ENCODE peak calls at places on chromosomes 5 and 9, in eight cellular contexts. G is M059J; X is IMR-90; Q is heart right ventricle; B is stimulated activated CD4-positive, alpha-beta T cell treated with anti-CD3 and anti-CD28 coated beads, Interleukin-4, amount 100 ng/mL, for 48 hours; Y is right atrium auricular region; C is NCI-H1105 treated with DMSO at 0.1 percent for 48 hours; P is NCI-H1436. V is an unnamed sample.

GRCh38 chr5:148730272-148730954 is 76.1 kb upstream of the HTR4 start:
- DNase-seq in Y (no peak), X (peak), C (no peak), B (no peak), Q (no peak), P (no peak), G (peak), V (no peak)

GRCh38 chr5:7629559-7629958 is 221.4 kb downstream of the CFAP90 start:
- DNase-seq in P (peak), C (peak), G (no peak), Q (no peak), B (no peak), Y (no peak), X (no peak), V (no peak)

GRCh38 chr9:123401879-123402513 is 46.0 kb downstream of the CRB2 start:
- DNase-seq in C (peak), P (peak), Y (no peak), B (no peak), G (peak), X (peak), Q (no peak), V (peak)

GRCh38 chr9:79287881-79288280 is 283.9 kb upstream of the TLE4 start:
- DNase-seq in X (peak), G (no peak), P (no peak), Y (no peak), Q (no peak), B (no peak), C (no peak), V (no peak)

GRCh38 chr9:76643399-76644117 is 120.7 kb upstream of the PCA3 start:
- DNase-seq in X (no peak), C (no peak), Q (no peak), Y (no peak), B (no peak), G (no peak), P (no peak), V (no peak)

GRCh38 chr5:71836084-71836483 is 117.0 kb downstream of the CARTPT start:
- DNase-seq in Q (no peak), B (no peak), Y (no peak), C (no peak), G (peak), P (no peak), X (peak), V (peak)

GRCh38 chr5:54443264-54443663 is 12.2 kb upstream of the HSPB3 start:
- DNase-seq in P (no peak), Q (no peak), B (no peak), C (no peak), G (peak), Y (no peak), X (peak), V (no peak)

GRCh38 chr5:126868961-126869451 is 92.1 kb downstream of the LMNB1 start:
- DNase-seq in X (peak), P (no peak), Q (peak), Y (no peak), C (peak), G (no peak), B (no peak), V (peak)

GRCh38 chr9:113468716-113469448 is 5.4 kb downstream of the RGS3 start:
- DNase-seq in Y (peak), C (no peak), G (peak), X (no peak), B (no peak), P (no peak), Q (peak), V (no peak)

GRCh38 chr5:74767579-74767913 is 497 bp downstream of the NSA2 start:
- DNase-seq in C (peak), Y (no peak), Q (no peak), P (no peak), B (no peak), X (peak), G (peak), V (peak)

GRCh38 chr9:115018547-115019435 is 88.4 kb upstream of the TNFSF8 start:
- DNase-seq in X (peak), P (no peak), B (no peak), C (no peak), Y (no peak), Q (no peak), G (peak), V (no peak)

GRCh38 chr9:72145093-72145492 is 4.1 kb upstream of the GDA start:
- DNase-seq in G (peak), X (no peak), Y (no peak), B (no peak), Q (no peak), C (no peak), P (no peak), V (no peak)

GRCh38 chr5:178244566-178244965 is 12.0 kb upstream of the PHYKPL start:
- DNase-seq in X (peak), Y (no peak), P (no peak), Q (no peak), G (no peak), C (no peak), B (no peak), V (no peak)

GRCh38 chr5:119288364-119289047 is 67.3 kb upstream of the TNFAIP8 start:
- DNase-seq in X (peak), G (peak), C (no peak), Y (no peak), B (no peak), P (no peak), Q (no peak), V (no peak)

GRCh38 chr5:103612545-103612944 is 50.0 kb upstream of the NUDT12 start:
- DNase-seq in B (no peak), C (no peak), Y (no peak), P (no peak), G (no peak), X (no peak), Q (no peak), V (no peak)

GRCh38 chr5:27130587-27130986 is 92.2 kb upstream of the CDH9 start:
- DNase-seq in X (peak), Q (no peak), C (no peak), P (no peak), B (no peak), G (peak), Y (no peak), V (peak)

GRCh38 chr9:33818167-33818831 is 1.3 kb downstream of the UBE2R2 start:
- DNase-seq in Y (no peak), C (peak), X (no peak), G (peak), Q (peak), P (no peak), B (no peak), V (peak)

GRCh38 chr5:675111-675875 is 17.9 kb downstream of the TPPP start:
- DNase-seq in C (no peak), Q (no peak), G (no peak), B (no peak), X (no peak), P (no peak), Y (no peak), V (no peak)

GRCh38 chr9:5708414-5708813 is 79.5 kb downstream of the RIC1 start:
- DNase-seq in G (peak), B (no peak), X (no peak), C (no peak), Y (no peak), P (no peak), Q (no peak), V (no peak)

GRCh38 chr5:30607301-30607700 is 586.2 kb upstream of the CDH6 start:
- DNase-seq in X (no peak), C (no peak), G (no peak), Y (no peak), P (no peak), B (no peak), Q (no peak), V (peak)